ENCODE peak calls at places on chromosomes 6 and 20, in nine cellular contexts. H is astrocyte of the cerebellum; E is GM06990; S is posterior cingulate gyrus; Q is D341Med; G is NCI-H345; W is cardiac muscle cell; L is pons; O is effector CD8-positive, alpha-beta T cell. C is an unnamed sample.
A peak's percentile ranks its signal among the peaks of the same experiment; 100 is the strongest.

GRCh38 chr6:45772886-45773285 is 242.8 kb downstream of the CLIC5 start:
- DNase-seq in H (no peak), E (no peak), S (no peak), Q (no peak), G (no peak), W (no peak), L (no peak), O (no peak), C (no peak)

GRCh38 chr6:161094904-161095440 is 103.4 kb downstream of the MAP3K4 start:
- DNase-seq in H (no peak), E (no peak), S (no peak), Q (no peak), G (no peak), W (no peak), L (no peak), O (no peak), C (no peak)

GRCh38 chr6:158316022-158316421 is 3.8 kb downstream of the TULP4 start:
- DNase-seq in H (no peak), E (no peak), S (no peak), Q (no peak), G (no peak), W (no peak), L (no peak), O (no peak), C (no peak)

GRCh38 chr6:100663219-100663863 is 198.6 kb upstream of the SIM1 start:
- DNase-seq in H (peak; percentile 16), E (no peak), S (no peak), Q (no peak), G (no peak), W (no peak), L (no peak), O (no peak), C (no peak)

GRCh38 chr6:145189836-145190235 is 545.5 kb downstream of the EPM2A start:
- DNase-seq in H (no peak), E (no peak), S (no peak), Q (no peak), G (no peak), W (no peak), L (no peak), O (no peak), C (no peak)

GRCh38 chr6:19789100-19789805 is 47.9 kb upstream of the ID4 start:
- DNase-seq in H (no peak), E (no peak), S (no peak), Q (no peak), G (no peak), W (no peak), L (no peak), O (no peak), C (peak; percentile 66)

GRCh38 chr6:73746776-73747175 is 50.8 kb downstream of the CD109 start:
- DNase-seq in H (peak; percentile 13), E (no peak), S (no peak), Q (no peak), G (no peak), W (no peak), L (no peak), O (no peak), C (no peak)

GRCh38 chr20:4183361-4183760 is 168.0 kb upstream of the RNF24 start:
- DNase-seq in H (no peak), E (no peak), S (no peak), Q (no peak), G (no peak), W (no peak), L (no peak), O (no peak), C (no peak)

GRCh38 chr20:1108437-1108920 is 9.9 kb upstream of the PSMF1 start:
- DNase-seq in H (no peak), E (no peak), S (peak; percentile 58), Q (peak; percentile 84), G (peak; percentile 55), W (peak; percentile 65), L (peak; percentile 50), O (peak; percentile 22), C (peak; percentile 74)

GRCh38 chr20:38113401-38114325 is 51.4 kb downstream of the TGM2 start:
- DNase-seq in H (no peak), E (no peak), S (no peak), Q (no peak), G (no peak), W (peak; percentile 42), L (no peak), O (no peak), C (peak; percentile 97)

GRCh38 chr6:18463429-18463828 is 76.3 kb downstream of the RNF144B start:
- DNase-seq in H (no peak), E (no peak), S (no peak), Q (no peak), G (no peak), W (no peak), L (no peak), O (no peak), C (no peak)

GRCh38 chr6:133595076-133595868 is 293.6 kb upstream of the TCF21 start:
- DNase-seq in H (no peak), E (no peak), S (no peak), Q (no peak), G (no peak), W (no peak), L (no peak), O (no peak), C (no peak)

GRCh38 chr6:169171951-169172350 is 81.7 kb downstream of the THBS2 start:
- DNase-seq in H (no peak), E (no peak), S (no peak), Q (no peak), G (no peak), W (no peak), L (no peak), O (no peak), C (no peak)

GRCh38 chr20:50381053-50381732 is 129.0 kb upstream of the PTPN1 start:
- DNase-seq in H (no peak), E (no peak), S (no peak), Q (no peak), G (no peak), W (no peak), L (no peak), O (no peak), C (no peak)

GRCh38 chr6:104396077-104396476 is 463.6 kb downstream of the HACE1 start:
- DNase-seq in H (no peak), E (no peak), S (no peak), Q (no peak), G (no peak), W (no peak), L (no peak), O (no peak), C (peak; percentile 75)